ENCODE peak calls at places on chromosomes 4 and X, in four cellular contexts. One of them, this sample, is unnamed.

GRCh38 chr4:187286536-187286935 is 562.9 kb upstream of the FAT1 start:
- DNase-seq in HEK293T: no peak
- DNase-seq in ACHN: no peak
- DNase-seq in CD4-positive, CD25-positive, alpha-beta regulatory T cell: no peak
- DNase-seq in this sample: no peak

GRCh38 chrX:866441-866990 is 235.9 kb downstream of the SHOX start:
- DNase-seq in CD4-positive, CD25-positive, alpha-beta regulatory T cell: no peak
- DNase-seq in HEK293T: no peak
- DNase-seq in ACHN: no peak
- DNase-seq in this sample: no peak

GRCh38 chr4:101199507-101200285 is 147.6 kb downstream of the PPP3CA start:
- DNase-seq in HEK293T: no peak
- DNase-seq in CD4-positive, CD25-positive, alpha-beta regulatory T cell: no peak
- DNase-seq in ACHN: no peak
- DNase-seq in this sample: no peak

GRCh38 chrX:135522878-135523693 is 2.6 kb downstream of the INTS6L start:
- DNase-seq in CD4-positive, CD25-positive, alpha-beta regulatory T cell: no peak
- DNase-seq in HEK293T: no peak
- DNase-seq in ACHN: no peak
- DNase-seq in this sample: no peak

GRCh38 chr4:120066182-120066524 is 495 bp downstream of the MAD2L1 start:
- DNase-seq in HEK293T: peak; percentile 44
- DNase-seq in CD4-positive, CD25-positive, alpha-beta regulatory T cell: no peak
- DNase-seq in ACHN: no peak
- DNase-seq in this sample: no peak

GRCh38 chr4:3371581-3372001 is 70.2 kb upstream of the HGFAC start:
- DNase-seq in HEK293T: peak; percentile 14
- DNase-seq in ACHN: no peak
- DNase-seq in CD4-positive, CD25-positive, alpha-beta regulatory T cell: no peak
- DNase-seq in this sample: no peak

GRCh38 chrX:116238866-116239265 is 68.3 kb downstream of the AGTR2 start:
- DNase-seq in HEK293T: no peak
- DNase-seq in CD4-positive, CD25-positive, alpha-beta regulatory T cell: no peak
- DNase-seq in ACHN: no peak
- DNase-seq in this sample: no peak

GRCh38 chrX:150372280-150372679 is 9.2 kb downstream of the MAMLD1 start:
- DNase-seq in ACHN: no peak
- DNase-seq in HEK293T: no peak
- DNase-seq in CD4-positive, CD25-positive, alpha-beta regulatory T cell: no peak
- DNase-seq in this sample: no peak

GRCh38 chr4:165131247-165131832 is 18.7 kb upstream of the TMEM192 start:
- DNase-seq in HEK293T: peak; percentile 58
- DNase-seq in ACHN: peak; percentile 62
- DNase-seq in CD4-positive, CD25-positive, alpha-beta regulatory T cell: peak; percentile 71
- DNase-seq in this sample: peak; percentile 51

GRCh38 chr4:1720163-1720983 is 750 bp downstream of the TMEM129 start:
- DNase-seq in HEK293T: no peak
- DNase-seq in CD4-positive, CD25-positive, alpha-beta regulatory T cell: peak; percentile 39
- DNase-seq in ACHN: peak; percentile 39
- DNase-seq in this sample: peak; percentile 64

GRCh38 chr4:2962614-2963184 is 507 bp downstream of the NOP14 start:
- DNase-seq in HEK293T: peak; percentile 48
- DNase-seq in CD4-positive, CD25-positive, alpha-beta regulatory T cell: no peak
- DNase-seq in ACHN: peak; percentile 58
- DNase-seq in this sample: no peak

GRCh38 chr4:86592553-86593249 is 1.4 kb upstream of the PTPN13 start:
- DNase-seq in ACHN: peak; percentile 80
- DNase-seq in CD4-positive, CD25-positive, alpha-beta regulatory T cell: no peak
- DNase-seq in HEK293T: no peak
- DNase-seq in this sample: no peak

GRCh38 chr4:104491826-104492771 is 2.6 kb downstream of the CXXC4 start:
- DNase-seq in CD4-positive, CD25-positive, alpha-beta regulatory T cell: no peak
- DNase-seq in ACHN: no peak
- DNase-seq in HEK293T: peak; percentile 8
- DNase-seq in this sample: peak; percentile 17

This sample was measured in HuH-7.5.